ENCODE peak calls at places on chromosomes 1 and 21, in five cellular contexts. One of them, this sample, is unnamed.

GRCh38 chr1:151143057-151143435 is 3.4 kb downstream of the SEMA6C start:
- DNase-seq in uterus: no peak
- DNase-seq in lung: no peak
- DNase-seq in cardiac fibroblast: no peak
- DNase-seq in ascending aorta: no peak
- DNase-seq in this sample: no peak

GRCh38 chr1:35838693-35839245 is 31.0 kb downstream of the AGO4 start:
- DNase-seq in uterus: no peak
- DNase-seq in lung: no peak
- DNase-seq in cardiac fibroblast: peak
- DNase-seq in ascending aorta: no peak
- DNase-seq in this sample: peak

GRCh38 chr1:13513885-13514546 is at the start of gene LRRC38:
- DNase-seq in uterus: no peak
- DNase-seq in lung: no peak
- DNase-seq in cardiac fibroblast: no peak
- DNase-seq in ascending aorta: no peak
- DNase-seq in this sample: no peak

GRCh38 chr21:34008618-34009017 is 64.8 kb upstream of the MRPS6 start:
- DNase-seq in uterus: no peak
- DNase-seq in lung: no peak
- DNase-seq in cardiac fibroblast: peak
- DNase-seq in ascending aorta: no peak
- DNase-seq in this sample: no peak

GRCh38 chr21:28423521-28423920 is 569.2 kb downstream of the LTN1 start:
- DNase-seq in uterus: no peak
- DNase-seq in lung: no peak
- DNase-seq in cardiac fibroblast: no peak
- DNase-seq in ascending aorta: no peak
- DNase-seq in this sample: no peak

GRCh38 chr1:219686171-219686570 is 73.3 kb upstream of the ZC3H11B start:
- DNase-seq in uterus: no peak
- DNase-seq in lung: no peak
- DNase-seq in cardiac fibroblast: no peak
- DNase-seq in ascending aorta: no peak
- DNase-seq in this sample: no peak

GRCh38 chr1:72229893-72230292 is 52.4 kb downstream of the NEGR1 start:
- DNase-seq in uterus: no peak
- DNase-seq in lung: no peak
- DNase-seq in cardiac fibroblast: peak
- DNase-seq in ascending aorta: no peak
- DNase-seq in this sample: peak

GRCh38 chr1:234768171-234768568 is 158.2 kb upstream of the IRF2BP2 start:
- DNase-seq in uterus: no peak
- DNase-seq in lung: no peak
- DNase-seq in cardiac fibroblast: no peak
- DNase-seq in ascending aorta: no peak
- DNase-seq in this sample: no peak

GRCh38 chr1:186142159-186142558 is 232.9 kb downstream of the TPR start:
- DNase-seq in uterus: no peak
- DNase-seq in lung: no peak
- DNase-seq in cardiac fibroblast: no peak
- DNase-seq in ascending aorta: no peak
- DNase-seq in this sample: no peak

GRCh38 chr1:165910764-165911421 is 83.5 kb downstream of the UCK2 start:
- DNase-seq in uterus: peak
- DNase-seq in lung: no peak
- DNase-seq in cardiac fibroblast: no peak
- DNase-seq in ascending aorta: no peak
- DNase-seq in this sample: no peak

GRCh38 chr1:227397356-227397978 is 79.2 kb upstream of the CDC42BPA start:
- DNase-seq in uterus: no peak
- DNase-seq in lung: no peak
- DNase-seq in cardiac fibroblast: no peak
- DNase-seq in ascending aorta: no peak
- DNase-seq in this sample: no peak

GRCh38 chr1:47021070-47021469 is 2.4 kb upstream of the CYP4X1 start:
- DNase-seq in uterus: no peak
- DNase-seq in lung: no peak
- DNase-seq in cardiac fibroblast: no peak
- DNase-seq in ascending aorta: no peak
- DNase-seq in this sample: no peak

GRCh38 chr21:18522181-18522771 is 118.7 kb upstream of the TMPRSS15 start:
- DNase-seq in uterus: no peak
- DNase-seq in lung: no peak
- DNase-seq in cardiac fibroblast: no peak
- DNase-seq in ascending aorta: no peak
- DNase-seq in this sample: no peak

GRCh38 chr1:240084749-240085148 is 6.9 kb upstream of the FMN2 start:
- DNase-seq in uterus: no peak
- DNase-seq in lung: no peak
- DNase-seq in cardiac fibroblast: no peak
- DNase-seq in ascending aorta: no peak
- DNase-seq in this sample: no peak

GRCh38 chr1:92728687-92729086 is 56.2 kb downstream of the EVI5 start:
- DNase-seq in uterus: no peak
- DNase-seq in lung: no peak
- DNase-seq in cardiac fibroblast: peak
- DNase-seq in ascending aorta: no peak
- DNase-seq in this sample: peak

GRCh38 chr1:11059166-11059989 is 440 bp downstream of the SRM start:
- DNase-seq in uterus: no peak
- DNase-seq in lung: no peak
- DNase-seq in cardiac fibroblast: no peak
- DNase-seq in ascending aorta: no peak
- DNase-seq in this sample: no peak

GRCh38 chr1:33819913-33820311 is 44.0 kb upstream of the HMGB4 start:
- DNase-seq in uterus: no peak
- DNase-seq in lung: peak
- DNase-seq in cardiac fibroblast: no peak
- DNase-seq in ascending aorta: no peak
- DNase-seq in this sample: no peak

GRCh38 chr1:246139745-246140182 is 367.3 kb downstream of the SMYD3 start:
- DNase-seq in uterus: no peak
- DNase-seq in lung: no peak
- DNase-seq in cardiac fibroblast: peak
- DNase-seq in ascending aorta: no peak
- DNase-seq in this sample: peak

GRCh38 chr1:110336300-110337039 is 2.7 kb upstream of the RBM15 start:
- DNase-seq in uterus: no peak
- DNase-seq in lung: no peak
- DNase-seq in cardiac fibroblast: no peak
- DNase-seq in ascending aorta: no peak
- DNase-seq in this sample: no peak

GRCh38 chr1:226181996-226182714 is 4.4 kb downstream of the ACBD3 start:
- DNase-seq in uterus: peak
- DNase-seq in lung: peak
- DNase-seq in cardiac fibroblast: peak
- DNase-seq in ascending aorta: no peak
- DNase-seq in this sample: peak

GRCh38 chr1:229109320-229109761 is 161.6 kb upstream of the RAB4A start:
- DNase-seq in uterus: no peak
- DNase-seq in lung: no peak
- DNase-seq in cardiac fibroblast: no peak
- DNase-seq in ascending aorta: peak
- DNase-seq in this sample: no peak

GRCh38 chr21:42640486-42640885 is 12.9 kb upstream of the PDE9A start:
- DNase-seq in uterus: no peak
- DNase-seq in lung: no peak
- DNase-seq in cardiac fibroblast: no peak
- DNase-seq in ascending aorta: no peak
- DNase-seq in this sample: no peak

GRCh38 chr1:155124503-155125463 is 2.9 kb upstream of the EFNA1 start:
- DNase-seq in uterus: no peak
- DNase-seq in lung: no peak
- DNase-seq in cardiac fibroblast: peak
- DNase-seq in ascending aorta: no peak
- DNase-seq in this sample: peak

GRCh38 chr1:10686404-10687040 is 109.9 kb downstream of the CASZ1 start:
- DNase-seq in uterus: no peak
- DNase-seq in lung: no peak
- DNase-seq in cardiac fibroblast: no peak
- DNase-seq in ascending aorta: no peak
- DNase-seq in this sample: no peak

GRCh38 chr1:40665335-40666171 is at the start of gene RIMS3:
- DNase-seq in uterus: peak
- DNase-seq in lung: peak
- DNase-seq in cardiac fibroblast: peak
- DNase-seq in ascending aorta: no peak
- DNase-seq in this sample: peak

GRCh38 chr1:68140536-68140935 is 90.1 kb upstream of the DIRAS3 start:
- DNase-seq in uterus: no peak
- DNase-seq in lung: no peak
- DNase-seq in cardiac fibroblast: peak
- DNase-seq in ascending aorta: no peak
- DNase-seq in this sample: no peak

GRCh38 chr1:219555031-219555667 is 57.8 kb downstream of the ZC3H11B start:
- DNase-seq in uterus: no peak
- DNase-seq in lung: no peak
- DNase-seq in cardiac fibroblast: peak
- DNase-seq in ascending aorta: no peak
- DNase-seq in this sample: peak

GRCh38 chr1:35555601-35556477 is 1.4 kb downstream of the KIAA0319L start:
- DNase-seq in uterus: no peak
- DNase-seq in lung: no peak
- DNase-seq in cardiac fibroblast: peak
- DNase-seq in ascending aorta: no peak
- DNase-seq in this sample: peak

GRCh38 chr1:42348498-42348897 is 13.5 kb upstream of the FOXJ3 start:
- DNase-seq in uterus: no peak
- DNase-seq in lung: no peak
- DNase-seq in cardiac fibroblast: no peak
- DNase-seq in ascending aorta: no peak
- DNase-seq in this sample: no peak

GRCh38 chr21:35011681-35012080 is 37.4 kb downstream of the RUNX1 start:
- DNase-seq in uterus: no peak
- DNase-seq in lung: no peak
- DNase-seq in cardiac fibroblast: no peak
- DNase-seq in ascending aorta: no peak
- DNase-seq in this sample: no peak
- H3K4me3 ChIP-seq in uterus: no peak
- H3K4me3 ChIP-seq in lung: no peak
- H3K4me3 ChIP-seq in cardiac fibroblast: no peak
- H3K4me3 ChIP-seq in ascending aorta: no peak
- H3K4me3 ChIP-seq in this sample: no peak

GRCh38 chr1:208203848-208204609 is 40.2 kb downstream of the PLXNA2 start:
- DNase-seq in uterus: no peak
- DNase-seq in lung: no peak
- DNase-seq in cardiac fibroblast: peak
- DNase-seq in ascending aorta: no peak
- DNase-seq in this sample: no peak
- H3K4me3 ChIP-seq in uterus: no peak
- H3K4me3 ChIP-seq in lung: no peak
- H3K4me3 ChIP-seq in cardiac fibroblast: no peak
- H3K4me3 ChIP-seq in ascending aorta: no peak
- H3K4me3 ChIP-seq in this sample: no peak

GRCh38 chr1:84434756-84435142 is 36.5 kb downstream of the DNASE2B start:
- DNase-seq in uterus: no peak
- DNase-seq in lung: no peak
- DNase-seq in cardiac fibroblast: peak
- DNase-seq in ascending aorta: no peak
- DNase-seq in this sample: no peak

GRCh38 chr1:84434081-84434755 is 35.9 kb downstream of the DNASE2B start:
- DNase-seq in uterus: no peak
- DNase-seq in lung: no peak
- DNase-seq in cardiac fibroblast: no peak
- DNase-seq in ascending aorta: no peak
- DNase-seq in this sample: peak

GRCh38 chr1:84430519-84430918 is 32.2 kb downstream of the DNASE2B start:
- DNase-seq in uterus: no peak
- DNase-seq in lung: no peak
- DNase-seq in cardiac fibroblast: no peak
- DNase-seq in ascending aorta: no peak
- DNase-seq in this sample: no peak

GRCh38 chr1:84435159-84435558 is 36.9 kb downstream of the DNASE2B start:
- DNase-seq in uterus: no peak
- DNase-seq in lung: no peak
- DNase-seq in cardiac fibroblast: no peak
- DNase-seq in ascending aorta: no peak
- DNase-seq in this sample: no peak

GRCh38 chr1:84433253-84434080 is 35.2 kb downstream of the DNASE2B start:
- DNase-seq in uterus: peak
- DNase-seq in lung: peak
- DNase-seq in cardiac fibroblast: peak
- DNase-seq in ascending aorta: no peak
- DNase-seq in this sample: peak
- H3K4me3 ChIP-seq in uterus: peak
- H3K4me3 ChIP-seq in lung: no peak
- H3K4me3 ChIP-seq in cardiac fibroblast: peak
- H3K4me3 ChIP-seq in ascending aorta: peak
- H3K4me3 ChIP-seq in this sample: no peak

GRCh38 chr1:204817341-204817740 is 53.3 kb upstream of the NFASC start:
- DNase-seq in uterus: no peak
- DNase-seq in lung: no peak
- DNase-seq in cardiac fibroblast: no peak
- DNase-seq in ascending aorta: no peak
- DNase-seq in this sample: no peak
- H3K4me3 ChIP-seq in uterus: no peak
- H3K4me3 ChIP-seq in lung: no peak
- H3K4me3 ChIP-seq in cardiac fibroblast: no peak
- H3K4me3 ChIP-seq in ascending aorta: no peak
- H3K4me3 ChIP-seq in this sample: no peak

GRCh38 chr1:6574025-6574620 is 5.7 kb upstream of the ZBTB48 start:
- DNase-seq in uterus: no peak
- DNase-seq in lung: no peak
- DNase-seq in cardiac fibroblast: no peak
- DNase-seq in ascending aorta: no peak
- DNase-seq in this sample: no peak
- H3K4me3 ChIP-seq in uterus: no peak
- H3K4me3 ChIP-seq in lung: no peak
- H3K4me3 ChIP-seq in cardiac fibroblast: no peak
- H3K4me3 ChIP-seq in ascending aorta: no peak
- H3K4me3 ChIP-seq in this sample: no peak

DNA sequence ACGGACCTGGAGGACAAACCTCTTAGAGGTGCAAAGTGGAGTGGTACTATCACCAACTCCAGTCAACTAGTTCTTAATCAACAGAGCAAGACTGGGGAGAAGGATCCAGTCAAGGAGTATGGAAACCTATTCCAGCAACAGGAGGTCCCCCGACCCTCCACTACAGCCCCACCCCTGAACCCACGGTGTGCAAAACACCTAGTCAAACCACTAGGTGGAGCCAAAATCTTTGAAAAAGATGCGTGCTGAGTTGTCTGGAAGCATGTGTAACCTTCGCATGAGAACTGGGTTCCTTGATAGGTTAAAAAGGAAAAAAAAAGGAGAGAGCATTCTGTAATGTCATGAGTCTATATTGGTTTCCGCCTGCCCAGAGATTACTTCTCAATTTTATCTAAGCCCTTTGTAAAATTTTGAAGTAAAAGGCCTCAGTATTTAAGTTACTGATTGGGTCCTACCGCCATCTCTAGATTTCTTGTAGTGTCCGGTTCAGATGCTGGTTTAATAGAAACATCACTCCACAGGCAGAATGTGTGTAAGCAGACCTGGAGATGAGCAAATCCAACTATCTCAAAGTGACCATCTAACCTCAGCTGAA is 81.9 kb upstream of the HAO2 start:
- DNase-seq in uterus: no peak
- DNase-seq in lung: no peak
- DNase-seq in cardiac fibroblast: peak
- DNase-seq in ascending aorta: no peak
- DNase-seq in this sample: peak
- H3K4me3 ChIP-seq in uterus: no peak
- H3K4me3 ChIP-seq in lung: no peak
- H3K4me3 ChIP-seq in cardiac fibroblast: no peak
- H3K4me3 ChIP-seq in ascending aorta: no peak
- H3K4me3 ChIP-seq in this sample: no peak